ENCODE peak calls at places on chromosomes 11 and 22, in six cellular contexts. G is tibial nerve, L is GM12892, Q is A549, Z is body of pancreas, I is suprapubic skin. T is an unnamed sample.

GRCh38 chr11:105315287-105315686 is 175.7 kb upstream of the CARD18 start:
- DNase-seq in I (no peak), L (no peak), G (no peak), Z (no peak), Q (peak), T (no peak)

GRCh38 chr22:45503816-45504702 is 1.4 kb downstream of the FBLN1 start:
- DNase-seq in G (no peak), Q (no peak), L (no peak), I (no peak), Z (no peak), T (no peak)

GRCh38 chr22:48258841-48259240 is 1496.4 kb downstream of the TBC1D22A start:
- DNase-seq in Q (no peak), L (no peak), I (peak), Z (no peak), G (no peak), T (no peak)

GRCh38 chr11:33802414-33802950 is 28.2 kb upstream of the FBXO3 start:
- DNase-seq in G (peak), L (no peak), I (no peak), Z (peak), Q (peak), T (peak)

GRCh38 chr11:84890706-84891105 is 736.4 kb downstream of the DLG2 start:
- DNase-seq in Z (no peak), L (no peak), I (no peak), G (no peak), Q (no peak), T (no peak)

GRCh38 chr11:60866911-60867870 is at the start of gene ZP1:
- DNase-seq in Q (no peak), L (no peak), Z (no peak), G (peak), I (peak), T (no peak)

GRCh38 chr11:64677441-64678023 is 45.5 kb downstream of the NRXN2 start:
- DNase-seq in Z (no peak), L (no peak), I (no peak), Q (no peak), G (no peak), T (no peak)

GRCh38 chr11:67392182-67392715 is 463 bp downstream of the RAD9A start:
- DNase-seq in I (no peak), Z (no peak), L (no peak), Q (no peak), G (no peak), T (no peak)

GRCh38 chr11:94754819-94755218 is 13.3 kb upstream of the AMOTL1 start:
- DNase-seq in G (no peak), I (no peak), L (no peak), Z (no peak), Q (no peak), T (no peak)

GRCh38 chr11:46006418-46007070 is 84.1 kb downstream of the LARGE2 start:
- DNase-seq in Z (no peak), I (no peak), L (peak), Q (peak), G (peak), T (peak)

GRCh38 chr11:46378296-46378695 is 3.2 kb upstream of the MDK start:
- DNase-seq in I (no peak), Z (no peak), L (no peak), G (no peak), Q (no peak), T (no peak)

GRCh38 chr11:129955282-129955681 is 47.4 kb downstream of the PRDM10 start:
- DNase-seq in G (no peak), I (no peak), Z (no peak), Q (no peak), L (no peak), T (no peak)

GRCh38 chr11:112320668-112321067 is 60.0 kb upstream of the PLET1 start:
- DNase-seq in G (peak), L (no peak), Z (peak), Q (no peak), I (no peak), T (no peak)

GRCh38 chr11:124717786-124718634 is 21.7 kb upstream of the NRGN start:
- DNase-seq in Z (no peak), L (no peak), G (no peak), I (no peak), Q (no peak), T (peak)

GRCh38 chr11:84019576-84020194 is 733.5 kb upstream of the CCDC90B start:
- DNase-seq in L (no peak), Q (no peak), G (no peak), Z (no peak), I (no peak), T (no peak)

GRCh38 chr11:14809466-14809865 is 82.6 kb downstream of the CYP2R1 start:
- DNase-seq in L (no peak), Z (no peak), I (no peak), Q (no peak), G (no peak), T (no peak)

GRCh38 chr22:46450931-46451660 is 86.3 kb downstream of the CELSR1 start:
- DNase-seq in Q (no peak), G (no peak), L (no peak), Z (no peak), I (no peak), T (no peak)

GRCh38 chr22:48782326-48782725 is 1045.3 kb downstream of the BRD1 start:
- DNase-seq in Z (no peak), I (no peak), L (no peak), G (no peak), Q (no peak), T (no peak)

GRCh38 chr22:41085842-41086241 is 6.5 kb upstream of the EP300 start:
- DNase-seq in G (no peak), L (no peak), Z (no peak), I (peak), Q (no peak), T (no peak)

GRCh38 chr11:59611570-59612565 is 3.7 kb downstream of the OSBP start:
- DNase-seq in L (no peak), I (no peak), G (no peak), Q (no peak), Z (peak), T (no peak)

GRCh38 chr11:32396991-32397390 is 38.3 kb downstream of the WT1 start:
- DNase-seq in I (no peak), L (no peak), Q (no peak), G (no peak), Z (no peak), T (peak)

GRCh38 chr11:96113100-96113710 is 189.3 kb upstream of the MTMR2 start:
- DNase-seq in I (no peak), G (no peak), Q (no peak), Z (no peak), L (no peak), T (no peak)

GRCh38 chr11:77819921-77820564 is 479 bp downstream of the RSF1 start:
- DNase-seq in Q (peak), I (no peak), Z (peak), L (peak), G (peak), T (peak)

GRCh38 chr11:15390857-15391256 is 276.1 kb downstream of the INSC start:
- DNase-seq in Q (no peak), Z (no peak), I (no peak), G (no peak), L (no peak), T (no peak)

GRCh38 chr11:76698321-76699043 is 27.9 kb upstream of the LRRC32 start:
- DNase-seq in L (no peak), I (no peak), G (no peak), Q (peak), Z (no peak), T (no peak)

GRCh38 chr22:50083462-50084081 is 1.7 kb downstream of the MLC1 start:
- DNase-seq in Q (no peak), I (no peak), G (no peak), Z (no peak), L (no peak), T (no peak)
- TF ChIP-seq POLR2A in Q (no peak), I (no peak), G (no peak), Z (no peak), L (no peak), T (no peak)

GRCh38 chr11:12114487-12115033 is 4.2 kb downstream of the MICAL2 start:
- DNase-seq in Q (no peak), L (no peak), I (no peak), Z (no peak), G (no peak), T (no peak)
- TF ChIP-seq POLR2A in Q (no peak), L (no peak), I (no peak), Z (no peak), G (no peak), T (no peak)

DNA sequence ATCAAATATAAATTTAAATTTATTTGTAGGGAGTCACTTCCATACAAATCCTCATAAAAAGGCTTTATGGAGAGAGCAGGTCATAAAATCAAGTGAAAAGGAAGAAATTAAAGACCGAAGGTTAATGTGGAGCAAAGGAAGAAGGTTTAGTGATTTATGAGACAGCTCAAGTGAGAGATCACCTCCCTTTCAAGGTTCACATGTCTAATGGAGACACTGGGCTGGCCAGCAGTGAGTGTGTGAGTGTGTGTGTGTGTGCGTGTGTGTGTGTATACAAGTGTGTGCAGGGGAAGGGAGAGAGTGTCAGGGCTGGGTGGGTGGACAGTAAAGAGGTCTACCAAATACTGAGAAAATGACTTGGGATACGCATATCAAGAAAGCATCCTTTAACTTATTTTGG is 251.2 kb downstream of the FAT3 start:
- DNase-seq in Z (no peak), I (no peak), G (no peak), L (no peak), Q (no peak), T (no peak)
- TF ChIP-seq POLR2A in Z (no peak), I (no peak), G (no peak), L (no peak), Q (no peak), T (no peak)

DNA sequence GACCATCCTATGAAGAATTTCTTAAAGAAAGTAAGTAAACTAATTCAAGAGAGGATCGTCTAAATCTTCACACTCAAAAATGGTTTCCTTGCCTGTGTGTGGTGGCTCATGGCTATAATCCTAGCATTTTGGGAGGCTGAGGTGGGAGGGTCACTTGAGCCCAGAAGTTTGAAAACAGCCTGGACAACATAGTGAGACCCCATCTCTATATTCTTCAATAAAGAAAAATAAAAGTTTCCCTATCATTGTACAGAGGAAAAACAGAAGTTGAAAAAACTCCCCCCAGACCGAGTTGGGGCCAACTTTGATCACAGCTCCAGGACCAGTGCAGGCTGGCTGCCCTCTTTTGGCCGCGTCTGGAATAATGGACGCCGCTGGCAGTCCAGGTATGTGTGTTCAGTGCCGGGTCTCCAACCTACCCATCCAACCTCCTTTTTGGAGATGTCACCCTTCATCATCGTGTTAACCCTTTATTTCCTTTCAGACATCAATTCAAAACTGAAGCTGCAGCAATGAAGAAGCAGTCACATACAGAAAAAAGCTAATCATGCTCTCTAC is 3.0 kb downstream of the RPS25 start:
- DNase-seq in G (no peak), L (no peak), Z (no peak), I (no peak), Q (no peak), T (no peak)
- TF ChIP-seq POLR2A in G (no peak), L (peak), Z (no peak), I (no peak), Q (no peak), T (no peak)

GRCh38 chr11:12139144-12139881 is 28.9 kb downstream of the MICAL2 start:
- DNase-seq in I (no peak), Z (no peak), L (no peak), Q (no peak), G (no peak), T (peak)

GRCh38 chr11:12140186-12140938 is 30.0 kb downstream of the MICAL2 start:
- DNase-seq in L (no peak), Q (no peak), I (no peak), Z (no peak), G (no peak), T (no peak)

GRCh38 chr11:12135185-12135584 is 24.8 kb downstream of the MICAL2 start:
- DNase-seq in I (no peak), G (no peak), Z (no peak), Q (no peak), L (no peak), T (no peak)

GRCh38 chr11:12137005-12137690 is 26.8 kb downstream of the MICAL2 start:
- DNase-seq in I (no peak), G (no peak), L (no peak), Q (no peak), Z (no peak), T (no peak)

DNA sequence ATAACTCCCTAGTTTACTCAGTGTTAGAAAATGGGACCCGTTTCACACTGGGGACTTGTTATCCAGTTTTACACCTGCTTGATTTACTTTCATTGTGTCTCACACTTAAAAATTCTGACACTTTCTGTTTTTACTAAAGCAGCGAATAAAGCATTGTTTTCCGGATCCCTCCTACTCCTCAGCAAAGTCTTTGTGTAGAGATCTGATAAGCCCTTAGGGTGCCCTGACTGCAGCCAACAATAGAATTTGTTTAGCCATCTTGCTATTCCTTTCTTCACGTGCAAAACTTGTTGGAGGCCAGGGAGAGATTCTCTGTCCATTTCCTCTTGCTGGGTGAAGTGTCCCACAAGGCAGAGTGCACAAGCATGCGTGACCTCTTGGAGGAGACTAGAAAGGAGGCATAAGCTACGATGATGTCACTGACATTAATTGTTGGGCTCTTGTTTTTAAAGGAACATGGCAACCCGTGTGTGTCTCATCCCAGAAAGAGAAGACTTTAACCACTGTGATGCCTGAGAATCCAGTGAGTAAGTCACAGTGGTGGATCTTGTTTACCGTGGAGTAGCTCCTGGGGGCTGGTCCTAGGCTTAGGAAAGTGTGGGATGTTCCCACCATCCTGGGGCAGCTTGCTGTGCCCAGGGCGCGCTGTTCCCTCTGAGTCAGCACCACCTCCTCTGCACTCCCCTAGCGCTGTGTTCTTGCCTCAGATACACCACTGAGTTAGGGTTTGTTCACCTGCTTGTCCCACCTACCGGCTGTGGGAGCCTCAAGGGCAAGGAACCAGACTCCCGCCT is 27.7 kb downstream of the MICAL2 start:
- DNase-seq in G (no peak), Z (no peak), I (no peak), L (no peak), Q (peak), T (peak)
- TF ChIP-seq POLR2A in G (no peak), Z (no peak), I (no peak), L (no peak), Q (no peak), T (no peak)